ENCODE peak calls at places on chromosomes 7 and 10, in six cellular contexts. One of them, this sample, is unnamed.

GRCh38 chr7:21497072-21497471 is 45.8 kb upstream of the DNAH11 start:
- DNase-seq in PC-3: no peak
- DNase-seq in DND-41: no peak
- DNase-seq in GM23338: peak
- DNase-seq in neural progenitor cell: no peak
- DNase-seq in mammary epithelial cell: no peak
- DNase-seq in this sample: no peak

GRCh38 chr7:100673942-100674431 is 447 bp downstream of the GNB2 start:
- DNase-seq in DND-41: peak
- DNase-seq in neural progenitor cell: no peak
- DNase-seq in mammary epithelial cell: peak
- DNase-seq in GM23338: no peak
- DNase-seq in PC-3: no peak
- DNase-seq in this sample: peak

GRCh38 chr7:106218546-106218945 is 66.2 kb downstream of the NAMPT start:
- DNase-seq in neural progenitor cell: no peak
- DNase-seq in mammary epithelial cell: no peak
- DNase-seq in GM23338: no peak
- DNase-seq in PC-3: no peak
- DNase-seq in DND-41: no peak
- DNase-seq in this sample: peak

GRCh38 chr7:114799522-114800133 is 122.3 kb upstream of the MDFIC start:
- DNase-seq in GM23338: no peak
- DNase-seq in DND-41: no peak
- DNase-seq in neural progenitor cell: no peak
- DNase-seq in PC-3: no peak
- DNase-seq in mammary epithelial cell: no peak
- DNase-seq in this sample: no peak

GRCh38 chr7:56125831-56126230 is 9.6 kb upstream of the NUPR2 start:
- DNase-seq in DND-41: no peak
- DNase-seq in neural progenitor cell: no peak
- DNase-seq in PC-3: no peak
- DNase-seq in GM23338: no peak
- DNase-seq in mammary epithelial cell: no peak
- DNase-seq in this sample: no peak

GRCh38 chr10:93261961-93262610 is 188.4 kb downstream of the CYP26A1 start:
- DNase-seq in mammary epithelial cell: peak
- DNase-seq in GM23338: no peak
- DNase-seq in PC-3: peak
- DNase-seq in DND-41: no peak
- DNase-seq in neural progenitor cell: no peak
- DNase-seq in this sample: no peak

GRCh38 chr7:94223375-94224084 is 171.2 kb upstream of the COL1A2 start:
- DNase-seq in PC-3: peak
- DNase-seq in DND-41: no peak
- DNase-seq in neural progenitor cell: peak
- DNase-seq in GM23338: peak
- DNase-seq in mammary epithelial cell: peak
- DNase-seq in this sample: peak

GRCh38 chr7:129779602-129780256 is 168.2 kb downstream of the NRF1 start:
- DNase-seq in neural progenitor cell: peak
- DNase-seq in DND-41: no peak
- DNase-seq in mammary epithelial cell: peak
- DNase-seq in GM23338: peak
- DNase-seq in PC-3: peak
- DNase-seq in this sample: no peak

GRCh38 chr7:72298912-72299311 is 113.2 kb downstream of the CALN1 start:
- DNase-seq in PC-3: no peak
- DNase-seq in GM23338: no peak
- DNase-seq in mammary epithelial cell: no peak
- DNase-seq in DND-41: no peak
- DNase-seq in neural progenitor cell: no peak
- DNase-seq in this sample: no peak

GRCh38 chr7:76512941-76513816 is 2.8 kb downstream of the UPK3B start:
- DNase-seq in neural progenitor cell: peak
- DNase-seq in DND-41: no peak
- DNase-seq in PC-3: peak
- DNase-seq in GM23338: peak
- DNase-seq in mammary epithelial cell: no peak
- DNase-seq in this sample: no peak

GRCh38 chr10:120580651-120581259 is 123.7 kb downstream of the PLPP4 start:
- DNase-seq in PC-3: no peak
- DNase-seq in mammary epithelial cell: no peak
- DNase-seq in DND-41: no peak
- DNase-seq in GM23338: no peak
- DNase-seq in neural progenitor cell: no peak
- DNase-seq in this sample: no peak

GRCh38 chr10:100020883-100021248 is 11.1 kb upstream of the DNMBP start:
- DNase-seq in mammary epithelial cell: no peak
- DNase-seq in neural progenitor cell: no peak
- DNase-seq in DND-41: no peak
- DNase-seq in PC-3: no peak
- DNase-seq in GM23338: peak
- DNase-seq in this sample: no peak

GRCh38 chr10:23405540-23405939 is 33.3 kb upstream of the OTUD1 start:
- DNase-seq in DND-41: no peak
- DNase-seq in PC-3: no peak
- DNase-seq in GM23338: no peak
- DNase-seq in mammary epithelial cell: no peak
- DNase-seq in neural progenitor cell: no peak
- DNase-seq in this sample: peak

DNA sequence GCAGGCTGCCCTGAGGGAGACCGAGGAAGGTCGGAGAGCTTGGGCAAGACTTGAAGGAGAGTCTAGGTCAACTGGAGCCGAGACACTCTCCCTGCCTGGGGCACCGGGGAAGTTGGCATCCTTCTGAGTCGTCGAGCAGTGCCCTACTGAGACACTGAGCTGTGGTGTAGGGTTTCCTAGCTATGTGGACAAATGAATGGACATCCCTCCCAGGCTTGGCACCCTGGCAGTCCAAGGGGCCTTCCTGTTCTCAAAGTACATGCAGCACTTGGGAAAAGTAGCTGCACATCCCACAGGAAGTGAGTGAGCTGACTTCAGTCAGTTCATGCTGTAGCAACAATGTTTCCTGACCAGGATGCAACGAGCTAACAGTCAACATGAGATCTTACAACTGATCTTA is 57.2 kb upstream of the INPP5A start:
- DNase-seq in neural progenitor cell: no peak
- DNase-seq in mammary epithelial cell: no peak
- DNase-seq in DND-41: no peak
- DNase-seq in PC-3: peak
- DNase-seq in GM23338: no peak
- DNase-seq in this sample: no peak
- H2AFZ ChIP-seq in neural progenitor cell: no peak
- H2AFZ ChIP-seq in mammary epithelial cell: peak
- H2AFZ ChIP-seq in DND-41: no peak
- H2AFZ ChIP-seq in PC-3: no peak
- H2AFZ ChIP-seq in GM23338: no peak
- H2AFZ ChIP-seq in this sample: no peak

GRCh38 chr7:97732567-97733275 is 835 bp downstream of the TAC1 start:
- DNase-seq in DND-41: no peak
- DNase-seq in GM23338: peak
- DNase-seq in PC-3: no peak
- DNase-seq in neural progenitor cell: peak
- DNase-seq in mammary epithelial cell: no peak
- DNase-seq in this sample: no peak
- TF ChIP-seq EZH2 in DND-41: no peak
- TF ChIP-seq EZH2 in GM23338: peak
- TF ChIP-seq EZH2 in PC-3: no peak
- TF ChIP-seq EZH2 in neural progenitor cell: peak
- TF ChIP-seq EZH2 in mammary epithelial cell: peak
- TF ChIP-seq EZH2 in this sample: peak

GRCh38 chr10:133332936-133333699 is 3.6 kb downstream of the CALY start:
- DNase-seq in PC-3: no peak
- DNase-seq in DND-41: no peak
- DNase-seq in GM23338: no peak
- DNase-seq in mammary epithelial cell: no peak
- DNase-seq in neural progenitor cell: no peak
- DNase-seq in this sample: no peak

GRCh38 chr10:133336131-133337078 is at the start of gene CALY:
- DNase-seq in GM23338: peak
- DNase-seq in DND-41: peak
- DNase-seq in PC-3: no peak
- DNase-seq in mammary epithelial cell: no peak
- DNase-seq in neural progenitor cell: peak
- DNase-seq in this sample: no peak

GRCh38 chr10:133337079-133337725 is 506 bp upstream of the CALY start:
- DNase-seq in GM23338: no peak
- DNase-seq in neural progenitor cell: no peak
- DNase-seq in DND-41: no peak
- DNase-seq in PC-3: no peak
- DNase-seq in mammary epithelial cell: no peak
- DNase-seq in this sample: no peak

GRCh38 chr10:133335238-133336122 is 1.2 kb downstream of the CALY start:
- DNase-seq in GM23338: peak
- DNase-seq in DND-41: no peak
- DNase-seq in neural progenitor cell: peak
- DNase-seq in PC-3: peak
- DNase-seq in mammary epithelial cell: no peak
- DNase-seq in this sample: peak

GRCh38 chr10:133334495-133335237 is 2.0 kb downstream of the CALY start:
- DNase-seq in GM23338: peak
- DNase-seq in DND-41: no peak
- DNase-seq in mammary epithelial cell: no peak
- DNase-seq in PC-3: no peak
- DNase-seq in neural progenitor cell: peak
- DNase-seq in this sample: no peak
- H3K4me3 ChIP-seq in GM23338: peak
- H3K4me3 ChIP-seq in DND-41: no peak
- H3K4me3 ChIP-seq in mammary epithelial cell: peak
- H3K4me3 ChIP-seq in PC-3: no peak
- H3K4me3 ChIP-seq in neural progenitor cell: peak
- H3K4me3 ChIP-seq in this sample: no peak

DNA sequence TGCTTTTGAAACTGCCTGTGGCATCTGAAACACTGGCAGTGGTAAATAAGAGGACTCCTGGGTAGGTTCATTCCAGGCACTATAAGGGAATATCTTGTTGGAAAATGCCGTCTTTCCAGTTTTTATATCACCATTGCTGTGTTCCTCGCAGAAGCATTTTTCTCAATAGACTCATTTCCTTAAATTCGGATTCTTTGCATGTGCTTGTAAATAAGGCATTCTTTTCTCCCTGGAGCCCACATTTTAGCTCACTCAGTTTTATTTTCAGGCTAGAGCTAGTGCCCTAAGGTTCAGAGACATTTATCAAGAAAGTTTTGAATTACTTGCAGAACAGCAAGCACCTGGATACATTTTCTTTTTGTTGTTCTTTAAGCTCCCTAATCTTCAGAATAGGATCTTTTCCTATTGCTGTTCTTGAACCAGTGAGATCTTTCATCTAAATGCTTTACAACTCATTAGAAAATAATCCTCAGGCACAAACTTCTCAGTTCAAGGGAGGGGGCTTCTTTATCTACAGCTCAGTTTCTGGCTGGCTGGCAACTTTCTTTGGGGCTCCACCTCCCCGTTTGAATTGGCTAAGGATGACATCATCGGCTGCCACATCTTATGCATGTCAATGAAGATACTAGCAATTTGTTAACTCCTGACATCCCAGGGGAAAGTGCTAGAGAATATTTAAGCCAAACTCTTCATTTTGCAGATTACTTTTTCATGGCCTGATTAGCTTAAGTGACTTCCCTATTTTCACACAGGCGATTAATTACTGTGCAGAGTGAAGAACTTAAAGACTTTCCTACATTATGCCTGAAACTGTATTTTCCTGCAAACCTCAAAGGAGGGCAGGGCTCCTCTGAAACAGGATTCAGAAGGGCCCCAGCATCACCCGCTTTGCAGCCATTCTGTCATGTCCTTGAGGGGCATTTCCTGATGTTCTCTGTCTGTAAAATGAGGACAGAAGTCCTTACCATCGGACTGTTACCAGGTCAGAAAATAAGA is 133.8 kb upstream of the RSU1 start:
- DNase-seq in PC-3: peak
- DNase-seq in mammary epithelial cell: peak
- DNase-seq in DND-41: peak
- DNase-seq in GM23338: peak
- DNase-seq in neural progenitor cell: peak
- DNase-seq in this sample: peak
- H2AFZ ChIP-seq in PC-3: peak
- H2AFZ ChIP-seq in mammary epithelial cell: peak
- H2AFZ ChIP-seq in DND-41: no peak
- H2AFZ ChIP-seq in GM23338: no peak
- H2AFZ ChIP-seq in neural progenitor cell: peak
- H2AFZ ChIP-seq in this sample: no peak

This sample was measured in fibroblast of lung.